ENCODE peak calls at places on chromosomes 7 and 10, in six cellular contexts. W is putamen; N is LoVo; S is stimulated activated CD8-positive, alpha-beta memory T cell treated with anti-CD3 and anti-CD28 coated beads, Interleukin-7, amount 100 ng/mL, for 24 hours; R is RPMI7951; K is anterior cingulate cortex. Z is an unnamed sample.

GRCh38 chr10:96225119-96225518 is 46.2 kb downstream of the BLNK start:
- DNase-seq in W (no peak), N (no peak), S (no peak), R (no peak), K (no peak), Z (no peak)

GRCh38 chr7:137343483-137343841 is at the start of gene PTN:
- DNase-seq in W (peak; percentile 63), N (no peak), S (no peak), R (peak; percentile 79), K (peak; percentile 52), Z (peak; percentile 63)

GRCh38 chr7:116574025-116574822 is 49.4 kb downstream of the CAV1 start:
- DNase-seq in W (no peak), N (no peak), S (no peak), R (peak; percentile 47), K (no peak), Z (no peak)

GRCh38 chr7:128662091-128662490 is 10.0 kb upstream of the GARIN1A start:
- DNase-seq in W (no peak), N (no peak), S (no peak), R (no peak), K (no peak), Z (no peak)

GRCh38 chr7:38105874-38106483 is 72.1 kb upstream of the STARD3NL start:
- DNase-seq in W (peak; percentile 36), N (peak; percentile 75), S (no peak), R (peak; percentile 51), K (no peak), Z (peak; percentile 43)

GRCh38 chr7:158747408-158747807 is 42.8 kb upstream of the NCAPG2 start:
- DNase-seq in W (no peak), N (no peak), S (no peak), R (no peak), K (no peak), Z (no peak)

GRCh38 chr10:75652136-75652535 is 220.7 kb downstream of the LRMDA start:
- DNase-seq in W (no peak), N (no peak), S (no peak), R (no peak), K (no peak), Z (no peak)

GRCh38 chr10:96512997-96513685 is 585 bp downstream of the TLL2 start:
- DNase-seq in W (no peak), N (peak; percentile 17), S (no peak), R (peak; percentile 7), K (no peak), Z (no peak)

GRCh38 chr10:102752934-102753664 is 9.4 kb downstream of the WBP1L start:
- DNase-seq in W (no peak), N (no peak), S (no peak), R (peak; percentile 60), K (no peak), Z (peak; percentile 81)

GRCh38 chr7:35971133-35971995 is 170.5 kb downstream of the SEPTIN7 start:
- DNase-seq in W (no peak), N (no peak), S (no peak), R (peak; percentile 50), K (no peak), Z (no peak)

GRCh38 chr10:106440355-106440754 is 724.2 kb downstream of the SORCS1 start:
- DNase-seq in W (no peak), N (no peak), S (no peak), R (no peak), K (no peak), Z (no peak)

GRCh38 chr7:118312051-118312450 is 87.5 kb downstream of the ANKRD7 start:
- DNase-seq in W (no peak), N (no peak), S (no peak), R (no peak), K (no peak), Z (no peak)

Z was measured in HCEC 1CT.